ENCODE peak calls at places on chromosome 18, in eight cellular contexts. A, H, K, B, I, J, Z and Q are unnamed samples.

GRCh38 chr18:35485852-35486251 is 11.9 kb downstream of the INO80C start:
- DNase-seq in A (no peak), H (no peak), K (no peak), B (no peak), I (no peak), J (no peak), Z (no peak), Q (no peak)

GRCh38 chr18:79457652-79458051 is 61.9 kb downstream of the NFATC1 start:
- DNase-seq in A (no peak), H (no peak), K (no peak), B (no peak), I (no peak), J (no peak), Z (no peak), Q (no peak)

GRCh38 chr18:28735731-28736130 is 558.8 kb upstream of the CDH2 start:
- DNase-seq in A (peak; percentile 7), H (peak; percentile 78), K (no peak), B (no peak), I (peak; percentile 67), J (no peak), Z (no peak), Q (no peak)

GRCh38 chr18:32319084-32319483 is 129.2 kb downstream of the MEP1B start:
- DNase-seq in A (no peak), H (no peak), K (no peak), B (no peak), I (no peak), J (no peak), Z (no peak), Q (no peak)

GRCh38 chr18:62621546-62621945 is 93.8 kb upstream of the PHLPP1 start:
- DNase-seq in A (no peak), H (no peak), K (no peak), B (no peak), I (no peak), J (no peak), Z (no peak), Q (no peak)

GRCh38 chr18:60413944-60414547 is 41.5 kb upstream of the MC4R start:
- DNase-seq in A (no peak), H (peak; percentile 20), K (no peak), B (peak; percentile 20), I (peak; percentile 20), J (no peak), Z (peak; percentile 52), Q (peak; percentile 68)

GRCh38 chr18:51559902-51560287 is 362.4 kb upstream of the MEX3C start:
- DNase-seq in A (no peak), H (no peak), K (no peak), B (no peak), I (peak; percentile 41), J (no peak), Z (no peak), Q (no peak)

GRCh38 chr18:22601481-22601880 is 183.8 kb upstream of the CTAGE1 start:
- DNase-seq in A (no peak), H (no peak), K (no peak), B (no peak), I (no peak), J (no peak), Z (no peak), Q (no peak)

GRCh38 chr18:30533716-30534115 is 508.8 kb downstream of the DSC3 start:
- DNase-seq in A (no peak), H (no peak), K (no peak), B (no peak), I (no peak), J (no peak), Z (no peak), Q (no peak)

GRCh38 chr18:10128906-10129305 is 215.1 kb downstream of the VAPA start:
- DNase-seq in A (no peak), H (no peak), K (no peak), B (no peak), I (no peak), J (no peak), Z (no peak), Q (no peak)

GRCh38 chr18:45384137-45384998 is 230.9 kb upstream of the SLC14A2 start:
- DNase-seq in A (peak; percentile 4), H (peak; percentile 59), K (no peak), B (peak; percentile 72), I (peak; percentile 72), J (peak; percentile 54), Z (peak; percentile 71), Q (peak; percentile 81)

GRCh38 chr18:69626643-69627242 is 226.1 kb downstream of the DOK6 start:
- DNase-seq in A (no peak), H (no peak), K (no peak), B (no peak), I (no peak), J (peak; percentile 21), Z (no peak), Q (no peak)

GRCh38 chr18:37641573-37641972 is 76.0 kb upstream of the CELF4 start:
- DNase-seq in A (no peak), H (no peak), K (no peak), B (no peak), I (peak; percentile 85), J (no peak), Z (no peak), Q (no peak)

GRCh38 chr18:475202-475624 is 25.3 kb downstream of the COLEC12 start:
- DNase-seq in A (peak; percentile 81), H (no peak), K (no peak), B (no peak), I (peak; percentile 47), J (no peak), Z (no peak), Q (no peak)

GRCh38 chr18:54675076-54675475 is 84.0 kb downstream of the DYNAP start:
- DNase-seq in A (no peak), H (no peak), K (no peak), B (no peak), I (no peak), J (no peak), Z (no peak), Q (peak; percentile 70)

GRCh38 chr18:48514786-48515185 is 24.0 kb upstream of the CTIF start:
- DNase-seq in A (no peak), H (peak; percentile 7), K (no peak), B (no peak), I (no peak), J (no peak), Z (no peak), Q (no peak)

GRCh38 chr18:63374520-63374919 is 7.5 kb upstream of the KDSR start:
- DNase-seq in A (no peak), H (no peak), K (no peak), B (no peak), I (no peak), J (no peak), Z (no peak), Q (no peak)

GRCh38 chr18:23145613-23146012 is 10.3 kb downstream of the CABLES1 start:
- DNase-seq in A (no peak), H (no peak), K (no peak), B (no peak), I (no peak), J (no peak), Z (no peak), Q (no peak)

GRCh38 chr18:34084635-34085034 is 140.1 kb downstream of the NOL4 start:
- DNase-seq in A (no peak), H (no peak), K (no peak), B (no peak), I (no peak), J (no peak), Z (no peak), Q (no peak)

GRCh38 chr18:8752329-8752728 is 47.0 kb downstream of the MTCL1 start:
- DNase-seq in A (no peak), H (no peak), K (no peak), B (no peak), I (no peak), J (no peak), Z (no peak), Q (no peak)

GRCh38 chr18:32093523-32093922 is 1.8 kb downstream of the RNF138 start:
- DNase-seq in A (no peak), H (peak; percentile 42), K (no peak), B (peak; percentile 41), I (no peak), J (no peak), Z (no peak), Q (peak; percentile 36)

GRCh38 chr18:21740474-21740723 is 193 bp upstream of the MIB1 start:
- DNase-seq in A (peak; percentile 86), H (no peak), K (peak; percentile 95), B (peak; percentile 99), I (peak; percentile 97), J (peak; percentile 93), Z (peak; percentile 99), Q (no peak)